ENCODE peak calls at places on chromosomes 12 and 14, in five cellular contexts. M is H4, K is skeletal muscle cell, R is pons, G is NCI-H82. E is an unnamed sample.

GRCh38 chr12:1517734-1518485 is 76.5 kb downstream of the FBXL14 start:
- DNase-seq in G (no peak), K (no peak), R (no peak), M (no peak), E (no peak)

GRCh38 chr12:69348162-69348938 is at the start of gene LYZ:
- DNase-seq in G (no peak), M (no peak), R (peak; percentile 46), K (no peak), E (no peak)

GRCh38 chr12:116456683-116457082 is 102.5 kb upstream of the MAP1LC3B2 start:
- DNase-seq in G (no peak), R (no peak), M (no peak), K (no peak), E (no peak)

GRCh38 chr14:32050839-32051238 is 26.3 kb upstream of the ARHGAP5 start:
- DNase-seq in R (no peak), G (no peak), M (no peak), K (no peak), E (no peak)

GRCh38 chr14:32075636-32076277 is 1.3 kb upstream of the ARHGAP5 start:
- DNase-seq in G (no peak), K (no peak), M (peak; percentile 3), R (peak; percentile 68), E (no peak)

GRCh38 chr14:75277796-75278421 is 719 bp upstream of the FOS start:
- DNase-seq in G (no peak), R (peak; percentile 54), M (no peak), K (no peak), E (no peak)

GRCh38 chr14:54567634-54568561 is 970 bp downstream of the SAMD4A start:
- DNase-seq in G (peak; percentile 30), R (peak; percentile 63), M (no peak), K (no peak), E (peak; percentile 32)

GRCh38 chr12:133081408-133081806 is 684 bp downstream of the ZNF140 start:
- DNase-seq in G (peak; percentile 37), M (no peak), R (peak; percentile 6), K (no peak), E (no peak)

GRCh38 chr12:115468087-115468510 is 784.1 kb upstream of the TBX3 start:
- DNase-seq in K (peak; percentile 16), M (peak; percentile 49), R (no peak), G (peak; percentile 10), E (no peak)

GRCh38 chr12:87428701-87429277 is 600.4 kb downstream of the C12orf50 start:
- DNase-seq in M (peak; percentile 22), G (no peak), R (peak; percentile 2), K (no peak), E (no peak)

GRCh38 chr12:6684609-6685008 is 4.6 kb downstream of the ZNF384 start:
- DNase-seq in K (no peak), R (no peak), M (no peak), G (peak; percentile 75), E (peak; percentile 58)

GRCh38 chr14:99033951-99034350 is 238.0 kb downstream of the BCL11B start:
- DNase-seq in K (no peak), R (no peak), M (no peak), G (no peak), E (no peak)